ENCODE peak calls at places on chromosomes 11 and 22, in four cellular contexts. O is OCI-LY7; S is astrocyte; W is CD8-positive, alpha-beta memory T cell. D is an unnamed sample.

GRCh38 chr22:35308480-35308945 is 8.8 kb downstream of the TOM1 start:
- DNase-seq in W (peak; percentile 22), O (peak; percentile 36), S (no peak), D (no peak)

GRCh38 chr11:27153136-27153535 is 112.5 kb downstream of the BBOX1 start:
- DNase-seq in W (no peak), S (peak; percentile 34), O (peak; percentile 11), D (no peak)

GRCh38 chr11:36035454-36035853 is 91.6 kb downstream of the LDLRAD3 start:
- DNase-seq in W (no peak), S (no peak), O (no peak), D (no peak)

GRCh38 chr22:41094036-41094435 is 1.6 kb downstream of the EP300 start:
- DNase-seq in W (peak; percentile 11), S (peak; percentile 22), O (peak; percentile 63), D (no peak)

GRCh38 chr11:105220175-105220574 is 80.6 kb upstream of the CARD18 start:
- DNase-seq in O (no peak), W (no peak), S (no peak), D (no peak)

GRCh38 chr22:40405178-40406062 is 35.0 kb downstream of the SGSM3 start:
- DNase-seq in S (no peak), O (no peak), W (no peak), D (no peak)

GRCh38 chr11:127653071-127653470 is 652.5 kb upstream of the KIRREL3 start:
- DNase-seq in W (no peak), O (no peak), S (no peak), D (no peak)

GRCh38 chr11:72724851-72725730 is 27.1 kb downstream of the ARAP1 start:
- DNase-seq in S (peak; percentile 58), W (peak; percentile 85), O (peak; percentile 90), D (peak; percentile 76)

GRCh38 chr11:44607987-44608386 is 42.5 kb downstream of the CD82 start:
- DNase-seq in W (no peak), S (peak; percentile 42), O (no peak), D (no peak)

GRCh38 chr11:119982517-119983239 is 155.2 kb downstream of the TRIM29 start:
- DNase-seq in O (no peak), S (no peak), W (no peak), D (no peak)

GRCh38 chr11:69059429-69059828 is 10.7 kb downstream of the TPCN2 start:
- DNase-seq in W (no peak), O (no peak), S (no peak), D (no peak)

GRCh38 chr22:42408815-42409529 is 23.2 kb downstream of the NFAM1 start:
- DNase-seq in O (no peak), W (no peak), S (no peak), D (no peak)

GRCh38 chr11:73001615-73002014 is 140.5 kb downstream of the FCHSD2 start:
- DNase-seq in W (no peak), O (no peak), S (peak; percentile 12), D (no peak)

GRCh38 chr11:107275632-107276031 is 182.0 kb downstream of the CWF19L2 start:
- DNase-seq in S (no peak), W (no peak), O (no peak), D (no peak)

GRCh38 chr11:64686466-64687175 is 36.4 kb downstream of the NRXN2 start:
- DNase-seq in O (no peak), W (no peak), S (peak; percentile 8), D (no peak)

GRCh38 chr22:40533712-40534378 is 102.7 kb downstream of the MRTFA start:
- DNase-seq in S (peak; percentile 77), W (peak; percentile 74), O (peak; percentile 89), D (no peak)

GRCh38 chr11:133964946-133965632 is 8.3 kb upstream of the IGSF9B start:
- DNase-seq in O (no peak), W (no peak), S (peak; percentile 44), D (no peak)

GRCh38 chr11:62601114-62601363 is 626 bp downstream of the MTA2 start:
- DNase-seq in W (no peak), S (no peak), O (peak; percentile 43), D (no peak)

DNA sequence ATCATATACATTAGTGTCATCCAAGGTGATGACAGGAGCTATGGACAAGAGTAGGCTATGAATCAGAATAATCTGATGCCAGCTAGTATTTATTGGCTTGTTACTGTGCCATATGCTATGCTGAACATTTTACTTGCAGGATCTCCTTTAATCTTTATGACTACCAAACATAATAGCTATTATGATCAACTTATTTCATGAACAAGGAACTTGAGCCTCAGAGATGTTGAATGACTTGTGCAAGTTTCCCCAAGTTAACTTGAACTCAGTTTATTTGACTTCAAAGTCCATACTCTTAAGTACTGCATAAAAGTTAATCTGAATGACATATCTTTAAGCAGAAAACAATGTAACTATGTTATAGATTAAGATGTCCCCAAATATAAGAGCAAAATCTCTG is 178.8 kb upstream of the ARHGAP20 start:
- DNase-seq in W (no peak), O (no peak), S (no peak), D (no peak)
- H3K27ac ChIP-seq in W (no peak overlapping the region), O (no peak overlapping the region), S (no peak overlapping the region), D (no peak overlapping the region)

GRCh38 chr11:14537134-14537599 is 17.0 kb upstream of the PSMA1 start:
- DNase-seq in W (peak; percentile 69), S (no peak), O (peak; percentile 40), D (no peak)

GRCh38 chr11:14541180-14541579 is 21.0 kb upstream of the PSMA1 start:
- DNase-seq in O (no peak), S (no peak), W (no peak), D (no peak)

GRCh38 chr11:14539867-14540475 is 19.8 kb upstream of the PSMA1 start:
- DNase-seq in S (no peak), O (no peak), W (peak; percentile 12), D (no peak)

GRCh38 chr11:14538271-14538925 is 18.2 kb upstream of the PSMA1 start:
- DNase-seq in W (no peak), O (no peak), S (no peak), D (no peak)

GRCh38 chr11:14538926-14539554 is 18.9 kb upstream of the PSMA1 start:
- DNase-seq in W (no peak), S (no peak), O (no peak), D (no peak)
- H3K27ac ChIP-seq in W (no peak overlapping the region), S (no peak overlapping the region), O (no peak overlapping the region), D (no peak overlapping the region)

GRCh38 chr22:31087744-31088215 is 6.7 kb downstream of the SMTN start:
- DNase-seq in W (no peak), O (no peak), S (no peak), D (no peak)

GRCh38 chr22:31090217-31091085 is 9.3 kb downstream of the SMTN start:
- DNase-seq in O (no peak), S (no peak), W (no peak), D (no peak)

GRCh38 chr22:31088233-31088986 is 7.3 kb downstream of the SMTN start:
- DNase-seq in O (no peak), S (no peak), W (no peak), D (no peak)

GRCh38 chr22:31091106-31091975 is 10.2 kb downstream of the SMTN start:
- DNase-seq in S (no peak), W (no peak), O (no peak), D (no peak)

DNA sequence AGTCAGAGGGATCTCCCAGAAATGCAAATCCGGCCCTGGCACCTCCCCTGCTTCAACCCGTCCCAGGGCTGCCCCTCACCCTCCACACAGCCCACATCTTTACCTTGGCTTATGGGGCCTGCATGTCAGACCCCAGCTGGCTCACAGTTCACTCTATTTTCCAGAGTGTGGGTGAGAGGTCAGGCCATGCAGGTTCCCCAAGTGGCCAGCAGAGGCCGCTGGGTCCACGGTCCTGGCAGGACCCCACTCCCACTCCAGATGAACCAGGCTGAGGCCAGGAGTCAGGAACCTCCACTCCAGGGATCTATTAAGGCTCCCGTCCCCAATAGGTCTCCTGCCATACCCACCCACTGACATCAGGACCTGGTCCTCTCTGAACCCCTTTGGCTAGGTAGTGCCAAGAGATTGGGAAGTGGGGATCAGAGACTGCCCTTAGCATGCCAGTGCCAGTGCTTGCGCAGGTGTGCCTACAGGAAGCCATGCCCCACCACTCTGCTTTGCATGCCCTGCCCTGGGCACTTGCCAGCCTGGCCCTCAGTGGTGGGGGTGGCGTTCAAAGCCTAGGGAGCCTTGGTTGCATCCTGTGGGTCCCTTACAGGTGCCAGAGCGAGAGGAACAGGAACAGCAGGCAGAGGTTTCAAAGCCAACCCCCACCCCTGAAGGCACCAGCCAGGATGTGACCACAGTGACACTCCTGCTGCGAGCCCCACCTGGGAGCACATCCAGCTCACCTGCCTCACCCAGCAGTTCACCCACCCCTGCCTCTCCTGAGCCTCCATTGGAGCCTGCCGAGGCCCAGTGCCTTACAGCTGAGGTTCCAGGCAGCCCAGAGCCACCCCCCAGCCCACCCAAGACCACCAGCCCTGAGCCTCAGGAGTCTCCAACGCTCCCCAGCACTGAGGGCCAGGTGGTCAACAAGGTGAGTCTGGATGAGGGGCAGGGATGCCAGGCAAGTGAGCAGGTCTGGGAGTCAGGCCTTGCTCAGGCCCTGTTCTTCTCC is 8.3 kb downstream of the SMTN start:
- DNase-seq in W (peak; percentile 25), S (no peak), O (peak; percentile 64), D (no peak)
- H3K27ac ChIP-seq in W (no peak overlapping the region), S (no peak overlapping the region), O (no peak overlapping the region), D (no peak overlapping the region)

GRCh38 chr11:16791494-16791961 is 53.1 kb downstream of the C11orf58 start:
- DNase-seq in S (peak; percentile 96), W (no peak), O (no peak), D (no peak)
- H3K27ac ChIP-seq in S (peak overlapping the region; percentile 91), W (no peak overlapping the region), O (no peak overlapping the region), D (no peak overlapping the region)

DNA sequence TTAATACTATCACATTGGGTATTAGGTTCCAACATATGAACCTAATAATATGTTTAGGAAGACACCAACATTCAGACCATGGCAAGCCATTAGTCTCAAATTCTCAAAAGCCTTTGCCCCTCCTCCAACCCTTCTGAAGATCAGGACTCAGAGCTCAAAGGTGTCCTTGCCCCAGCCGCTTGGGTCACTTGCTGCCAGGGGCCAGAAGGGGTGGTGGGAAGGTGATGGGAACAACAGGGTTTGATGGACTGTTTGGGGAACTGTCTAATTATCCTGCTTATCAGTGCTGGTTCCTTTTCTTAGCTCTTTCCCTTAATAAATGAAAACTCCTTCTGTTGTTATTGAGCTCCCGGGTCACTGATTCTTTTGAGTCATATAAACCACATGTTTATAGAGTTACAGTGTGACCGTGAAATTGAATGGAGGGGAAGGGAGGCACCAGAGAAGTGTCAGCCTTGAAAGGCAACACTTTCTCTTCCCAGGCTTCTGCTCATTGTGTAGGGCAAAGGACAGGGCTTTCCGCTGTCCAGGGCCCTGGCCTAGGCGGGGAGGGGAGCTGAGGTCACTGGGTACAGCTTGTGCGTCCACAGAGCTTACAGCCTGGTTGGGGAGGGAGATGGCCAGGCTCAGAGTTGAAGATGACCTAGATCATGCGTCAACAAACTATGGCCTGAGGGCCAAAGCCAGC is 105.1 kb downstream of the FBXO7 start:
- DNase-seq in W (no peak), O (no peak), S (peak; percentile 72), D (no peak)
- H3K27ac ChIP-seq in W (no peak overlapping the region), O (no peak overlapping the region), S (no peak overlapping the region), D (no peak overlapping the region)

GRCh38 chr11:70311616-70312015 is 41.1 kb downstream of the PPFIA1 start:
- DNase-seq in S (no peak), W (no peak), O (no peak), D (no peak)
- H3K27ac ChIP-seq in S (no peak overlapping the region), W (no peak overlapping the region), O (no peak overlapping the region), D (peak overlapping the region; percentile 22)

GRCh38 chr11:12854829-12855228 is 154.3 kb upstream of the RASSF10 start:
- DNase-seq in O (no peak), W (no peak), S (no peak), D (no peak)
- H3K27ac ChIP-seq in O (no peak overlapping the region), W (no peak overlapping the region), S (no peak overlapping the region), D (no peak overlapping the region)

D was measured in H9.